ENCODE peak calls at places on chromosomes 2 and 18, in seven cellular contexts. M is breast epithelium; G is AG08396; Z is adipocyte; O is tibial nerve; R is activated effector memory CD4-positive, alpha-beta T cell treated with anti-CD3 and anti-CD28 coated beads, Interleukin-2, amount 50 U/mL, for 16 hours; A is activated CD4-positive, alpha-beta T cell treated with anti-CD3 and anti-CD28 coated beads, Interleukin-2, amount 50 U/mL, for 1 hour. K is an unnamed sample.

GRCh38 chr2:102509749-102510148 is 36.7 kb downstream of the SLC9A4 start:
- DNase-seq in M (no peak), G (no peak), Z (no peak), O (no peak), R (no peak), A (no peak), K (peak)

GRCh38 chr2:105852066-105852465 is 107.4 kb downstream of the NCK2 start:
- DNase-seq in M (no peak), G (no peak), Z (no peak), O (no peak), R (no peak), A (no peak), K (no peak)

GRCh38 chr2:219104107-219105050 is 43.7 kb upstream of the IHH start:
- DNase-seq in M (no peak), G (peak), Z (peak), O (no peak), R (no peak), A (no peak), K (peak)

GRCh38 chr2:150464270-150464669 is 23.2 kb downstream of the RND3 start:
- DNase-seq in M (no peak), G (no peak), Z (no peak), O (no peak), R (no peak), A (no peak), K (no peak)

GRCh38 chr2:54454922-54455583 is 1.1 kb upstream of the SPTBN1 start:
- DNase-seq in M (no peak), G (no peak), Z (no peak), O (no peak), R (no peak), A (no peak), K (peak)

GRCh38 chr2:232349546-232349945 is 29.0 kb upstream of the ALPP start:
- DNase-seq in M (peak), G (no peak), Z (no peak), O (no peak), R (peak), A (no peak), K (no peak)

GRCh38 chr2:200054681-200055468 is 99.5 kb downstream of the MAIP1 start:
- DNase-seq in M (no peak), G (no peak), Z (no peak), O (no peak), R (no peak), A (no peak), K (no peak)

GRCh38 chr2:85755122-85756027 is 1.6 kb downstream of the ATOH8 start:
- DNase-seq in M (no peak), G (peak), Z (peak), O (no peak), R (no peak), A (no peak), K (no peak)

GRCh38 chr2:209441541-209441940 is 17.7 kb downstream of the MAP2 start:
- DNase-seq in M (no peak), G (no peak), Z (no peak), O (peak), R (no peak), A (no peak), K (no peak)

GRCh38 chr2:227509086-227509485 is 37.1 kb downstream of the AGFG1 start:
- DNase-seq in M (no peak), G (no peak), Z (no peak), O (no peak), R (no peak), A (no peak), K (no peak)

GRCh38 chr2:47512581-47513083 is 109.7 kb downstream of the MSH2 start:
- DNase-seq in M (no peak), G (peak), Z (no peak), O (no peak), R (no peak), A (no peak), K (peak)

GRCh38 chr2:121228521-121228920 is 56.5 kb downstream of the TFCP2L1 start:
- DNase-seq in M (no peak), G (no peak), Z (no peak), O (no peak), R (no peak), A (no peak), K (peak)

GRCh38 chr18:69763821-69764220 is 183.9 kb downstream of the CD226 start:
- DNase-seq in M (no peak), G (no peak), Z (no peak), O (no peak), R (no peak), A (no peak), K (no peak)

GRCh38 chr2:61550375-61551209 is 12.4 kb upstream of the XPO1 start:
- DNase-seq in M (no peak), G (no peak), Z (no peak), O (no peak), R (no peak), A (no peak), K (no peak)

GRCh38 chr18:46754661-46755292 is 2.1 kb downstream of the ST8SIA5 start:
- DNase-seq in M (no peak), G (no peak), Z (no peak), O (no peak), R (no peak), A (no peak), K (no peak)

GRCh38 chr2:32852821-32853220 is 93.9 kb upstream of the LTBP1 start:
- DNase-seq in M (no peak), G (peak), Z (no peak), O (no peak), R (no peak), A (no peak), K (peak)

GRCh38 chr2:111226797-111227700 is 106.3 kb downstream of the BCL2L11 start:
- DNase-seq in M (no peak), G (no peak), Z (peak), O (no peak), R (no peak), A (no peak), K (peak)

GRCh38 chr2:85907671-85908157 is 18.9 kb upstream of the ST3GAL5 start:
- DNase-seq in M (no peak), G (no peak), Z (no peak), O (no peak), R (no peak), A (no peak), K (no peak)

GRCh38 chr18:79374408-79375171 is 21.1 kb upstream of the NFATC1 start:
- DNase-seq in M (no peak), G (no peak), Z (no peak), O (no peak), R (no peak), A (no peak), K (no peak)

GRCh38 chr2:20551231-20551944 is 99.5 kb downstream of the HS1BP3 start:
- DNase-seq in M (peak), G (peak), Z (peak), O (no peak), R (no peak), A (no peak), K (peak)

GRCh38 chr2:197838036-197838435 is 33.6 kb downstream of the PLCL1 start:
- DNase-seq in M (no peak), G (peak), Z (peak), O (no peak), R (peak), A (no peak), K (peak)

GRCh38 chr2:197108758-197109157 is 182.3 kb upstream of the PGAP1 start:
- DNase-seq in M (peak), G (peak), Z (no peak), O (peak), R (no peak), A (no peak), K (peak)

GRCh38 chr2:23385351-23385747 is 370 bp downstream of the KLHL29 start:
- DNase-seq in M (no peak), G (peak), Z (peak), O (no peak), R (no peak), A (peak), K (peak)

GRCh38 chr2:120204945-120205670 is 18.1 kb downstream of the TMEM185B start:
- DNase-seq in M (no peak), G (no peak), Z (no peak), O (no peak), R (no peak), A (no peak), K (no peak)

GRCh38 chr2:45892757-45893156 is 241.3 kb downstream of the PRKCE start:
- DNase-seq in M (no peak), G (no peak), Z (no peak), O (no peak), R (no peak), A (no peak), K (no peak)

GRCh38 chr18:60503166-60503565 is 130.6 kb upstream of the MC4R start:
- DNase-seq in M (no peak), G (no peak), Z (no peak), O (no peak), R (no peak), A (no peak), K (no peak)

GRCh38 chr2:8552264-8552913 is 129.5 kb upstream of the ID2 start:
- DNase-seq in M (no peak), G (no peak), Z (no peak), O (no peak), R (peak), A (no peak), K (no peak)

GRCh38 chr2:173346035-173346434 is 8.6 kb upstream of the CDCA7 start:
- DNase-seq in M (no peak), G (no peak), Z (no peak), O (no peak), R (no peak), A (no peak), K (no peak)

GRCh38 chr2:147331790-147332419 is 512.9 kb upstream of the ACVR2A start:
- DNase-seq in M (no peak), G (no peak), Z (no peak), O (peak), R (peak), A (peak), K (peak)

GRCh38 chr2:120866483-120867140 is 130.9 kb downstream of the GLI2 start:
- DNase-seq in M (no peak), G (no peak), Z (no peak), O (no peak), R (no peak), A (no peak), K (no peak)

GRCh38 chr18:45324489-45325111 is 290.7 kb upstream of the SLC14A2 start:
- DNase-seq in M (no peak), G (peak), Z (peak), O (peak), R (no peak), A (no peak), K (peak)

GRCh38 chr18:58224425-58224750 is 180.4 kb downstream of the NEDD4L start:
- DNase-seq in M (no peak), G (no peak), Z (peak), O (no peak), R (no peak), A (no peak), K (no peak)

GRCh38 chr2:207587305-207587704 is 37.9 kb downstream of the METTL21A start:
- DNase-seq in M (no peak), G (no peak), Z (no peak), O (no peak), R (no peak), A (no peak), K (no peak)

GRCh38 chr2:430280-431040 is 142.6 kb upstream of the ALKAL2 start:
- DNase-seq in M (no peak), G (no peak), Z (no peak), O (no peak), R (no peak), A (no peak), K (no peak)

GRCh38 chr2:135863231-135863630 is 13.0 kb downstream of the MCM6 start:
- DNase-seq in M (no peak), G (no peak), Z (peak), O (no peak), R (no peak), A (no peak), K (no peak)

GRCh38 chr2:64987001-64987962 is 1.9 kb upstream of the SLC1A4 start:
- DNase-seq in M (no peak), G (peak), Z (peak), O (no peak), R (no peak), A (no peak), K (peak)

GRCh38 chr2:109644571-109645275 is 30.6 kb downstream of the SOWAHC start:
- DNase-seq in M (peak), G (no peak), Z (peak), O (no peak), R (no peak), A (no peak), K (peak)